ENCODE peak calls at places on chromosomes 16 and 17, in four cellular contexts. U, H, E and M are unnamed samples.

GRCh38 chr17:81161536-81161935 is 3.8 kb upstream of the PVALEF start:
- DNase-seq in U (no peak), H (no peak), E (no peak), M (no peak)

GRCh38 chr16:35557731-35558130 is 2098.3 kb downstream of the TP53TG3F start:
- DNase-seq in U (no peak), H (no peak), E (no peak), M (no peak)

GRCh38 chr16:1992475-1993292 is 2.9 kb downstream of the SYNGR3 start:
- DNase-seq in H (peak; percentile 47), E (no peak), U (no peak), M (no peak)

GRCh38 chr17:47099451-47099986 is 89.6 kb downstream of the CDC27 start:
- DNase-seq in U (no peak), E (no peak), H (no peak), M (no peak)

GRCh38 chr16:86528061-86528929 is 18.0 kb downstream of the FOXF1 start:
- DNase-seq in H (no peak), U (no peak), E (no peak), M (no peak)

GRCh38 chr16:24504467-24505345 is 34.7 kb upstream of the RBBP6 start:
- DNase-seq in H (peak; percentile 47), U (peak; percentile 72), E (no peak), M (peak; percentile 71)

GRCh38 chr17:50203589-50204345 is 2.3 kb upstream of the COL1A1 start:
- DNase-seq in U (no peak), E (no peak), H (no peak), M (no peak)

GRCh38 chr17:59914274-59914854 is 21.4 kb downstream of the RPS6KB1 start:
- DNase-seq in H (no peak), U (peak; percentile 70), E (no peak), M (no peak)

GRCh38 chr17:32331243-32332040 is 10.5 kb downstream of the C17orf75 start:
- DNase-seq in E (no peak), U (no peak), H (no peak), M (no peak)

GRCh38 chr16:8678068-8678927 is 3.9 kb downstream of the ABAT start:
- DNase-seq in E (no peak), U (peak; percentile 85), H (no peak), M (no peak)

GRCh38 chr17:13544292-13544691 is 57.4 kb downstream of the HS3ST3A1 start:
- DNase-seq in H (no peak), E (no peak), U (peak; percentile 87), M (no peak)

DNA sequence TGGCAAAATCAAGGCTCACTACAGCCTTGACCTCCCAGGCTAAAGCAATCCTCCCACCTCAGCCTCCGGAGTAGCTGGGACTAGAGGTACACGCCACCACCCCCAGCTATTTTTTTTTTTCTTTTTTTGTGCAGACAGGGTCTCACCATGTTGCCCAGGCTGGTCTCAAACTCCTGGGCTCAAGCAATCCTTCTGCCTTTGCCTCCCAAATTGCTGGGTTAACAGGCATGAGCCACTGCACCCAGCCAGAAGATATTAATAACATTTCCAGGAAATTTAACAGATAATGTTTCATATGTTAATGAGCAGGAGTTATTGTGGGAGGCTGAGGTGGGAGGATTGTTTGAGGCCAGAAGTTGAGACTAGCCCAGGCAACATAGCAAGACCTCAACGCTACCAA is 8.4 kb upstream of the SPG7 start:
- DNase-seq in H (no peak), E (no peak), U (no peak), M (no peak)
- TF ChIP-seq CTCF in H (no peak), E (no peak), U (no peak), M (no peak)

GRCh38 chr16:12096162-12096781 is 119.7 kb downstream of the SNX29 start:
- DNase-seq in E (no peak), H (no peak), U (peak; percentile 33), M (no peak)

GRCh38 chr16:12096828-12097522 is 120.4 kb downstream of the SNX29 start:
- DNase-seq in E (no peak), U (no peak), H (no peak), M (no peak)

GRCh38 chr16:12094537-12095265 is 118.2 kb downstream of the SNX29 start:
- DNase-seq in U (no peak), H (no peak), E (no peak), M (no peak)

GRCh38 chr16:12093902-12094301 is 117.4 kb downstream of the SNX29 start:
- DNase-seq in E (no peak), H (no peak), U (no peak), M (no peak)

GRCh38 chr16:12095275-12096161 is 119.0 kb downstream of the SNX29 start:
- DNase-seq in U (peak; percentile 58), E (no peak), H (peak; percentile 66), M (peak; percentile 76)
- TF ChIP-seq CTCF in U (peak; percentile 90), E (peak; percentile 89), H (peak; percentile 88), M (peak; percentile 94)

GRCh38 chr17:82281502-82282238 is 8.2 kb upstream of the CSNK1D start:
- DNase-seq in H (no peak), U (peak; percentile 97), E (no peak), M (peak; percentile 80)

GRCh38 chr17:82281076-82281475 is 7.6 kb upstream of the CSNK1D start:
- DNase-seq in U (no peak), H (no peak), E (no peak), M (no peak)

GRCh38 chr17:82283208-82283749 is 9.8 kb upstream of the CSNK1D start:
- DNase-seq in U (peak; percentile 84), H (no peak), E (no peak), M (peak; percentile 55)

GRCh38 chr17:82280537-82280936 is 7.0 kb upstream of the CSNK1D start:
- DNase-seq in E (no peak), H (no peak), U (no peak), M (no peak)

DNA sequence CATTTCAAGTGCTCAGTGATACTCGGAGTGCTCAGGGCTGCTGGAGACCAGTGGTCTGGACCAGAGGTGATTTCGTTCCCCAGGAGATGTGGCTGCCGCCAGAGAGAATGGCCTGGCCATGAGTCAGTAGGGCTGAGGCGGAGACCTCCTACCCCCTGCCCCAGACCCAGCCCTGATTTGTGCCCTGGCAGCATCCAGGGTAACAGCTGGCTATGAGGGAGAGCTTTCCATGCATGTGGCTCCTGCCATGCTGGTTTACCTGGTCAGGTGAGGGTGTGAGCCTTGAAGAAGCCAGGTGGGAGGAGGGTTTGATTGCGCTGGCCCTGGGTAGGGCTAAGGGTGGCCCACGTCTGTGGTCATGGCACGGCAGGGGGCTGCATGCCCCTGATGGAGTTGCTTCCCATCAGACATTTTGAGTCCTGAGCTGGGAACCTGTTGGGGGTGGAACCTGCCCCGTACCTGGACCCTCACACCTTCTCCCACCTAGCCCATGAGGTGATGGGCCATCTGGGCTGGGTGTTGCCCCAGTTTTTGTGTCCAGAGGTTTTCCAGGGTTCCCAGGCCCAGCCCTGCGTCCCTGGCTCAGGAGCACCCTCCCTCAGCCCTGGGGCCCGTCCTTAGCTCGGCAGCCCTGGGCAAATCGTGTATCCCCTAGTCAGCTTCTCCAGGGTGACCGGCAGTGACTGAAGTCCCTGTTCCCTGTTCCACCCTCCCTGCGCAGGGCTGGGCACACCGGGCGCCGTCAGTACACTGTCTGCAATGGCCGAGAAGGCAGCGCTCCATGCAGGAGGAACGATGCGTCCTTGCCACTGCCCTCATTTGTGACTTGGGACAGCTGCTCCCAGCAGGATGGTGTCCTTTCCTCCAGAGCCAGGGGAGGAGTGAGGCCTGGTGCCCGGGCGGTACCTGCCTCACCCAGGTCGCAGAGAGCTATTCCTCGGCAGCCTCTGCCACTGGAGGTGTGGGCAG is 9.0 kb upstream of the CSNK1D start:
- DNase-seq in E (no peak), U (peak; percentile 67), H (no peak), M (no peak)
- TF ChIP-seq CTCF in E (no peak), U (no peak), H (no peak), M (no peak)

DNA sequence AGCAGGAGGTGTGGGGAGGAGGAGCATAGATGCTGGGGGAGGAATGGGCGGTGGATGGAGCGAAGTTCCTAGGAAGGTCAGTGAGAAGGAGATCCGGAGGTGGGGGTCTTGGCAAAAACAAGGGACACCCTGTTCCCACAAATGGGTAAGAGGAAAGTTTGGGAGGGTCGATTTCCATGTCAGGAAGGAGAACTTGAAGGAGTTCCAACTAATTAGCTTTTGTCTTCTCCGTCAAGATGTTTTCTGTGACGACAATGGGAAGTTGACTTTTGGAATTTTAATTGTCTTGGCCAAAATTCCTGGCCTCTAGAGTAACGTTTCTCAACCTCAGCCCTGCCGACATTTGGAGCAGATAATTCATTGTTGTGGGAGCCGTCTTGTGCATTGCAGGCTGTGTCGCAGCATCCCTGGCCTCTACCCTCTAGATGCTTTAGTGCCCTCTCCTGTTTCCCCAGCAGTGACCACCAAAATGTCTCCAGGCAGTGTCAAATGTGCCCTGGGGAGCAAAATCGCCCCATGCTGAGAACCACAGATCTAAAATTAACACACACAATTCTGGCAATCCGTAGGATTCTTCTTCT is 97.1 kb downstream of the PITPNC1 start:
- DNase-seq in E (no peak), U (no peak), H (no peak), M (no peak)
- TF ChIP-seq CTCF in E (no peak), U (no peak), H (no peak), M (no peak)

GRCh38 chr17:65093930-65094329 is 37.4 kb upstream of the GNA13 start:
- DNase-seq in E (no peak), H (no peak), U (no peak), M (no peak)
- TF ChIP-seq CTCF in E (no peak), H (no peak), U (peak; percentile 46), M (no peak)

GRCh38 chr17:58534331-58534730 is 19.9 kb upstream of the MTMR4 start:
- DNase-seq in E (no peak), H (no peak), U (no peak), M (no peak)
- TF ChIP-seq CTCF in E (no peak), H (no peak), U (peak; percentile 27), M (no peak)

DNA sequence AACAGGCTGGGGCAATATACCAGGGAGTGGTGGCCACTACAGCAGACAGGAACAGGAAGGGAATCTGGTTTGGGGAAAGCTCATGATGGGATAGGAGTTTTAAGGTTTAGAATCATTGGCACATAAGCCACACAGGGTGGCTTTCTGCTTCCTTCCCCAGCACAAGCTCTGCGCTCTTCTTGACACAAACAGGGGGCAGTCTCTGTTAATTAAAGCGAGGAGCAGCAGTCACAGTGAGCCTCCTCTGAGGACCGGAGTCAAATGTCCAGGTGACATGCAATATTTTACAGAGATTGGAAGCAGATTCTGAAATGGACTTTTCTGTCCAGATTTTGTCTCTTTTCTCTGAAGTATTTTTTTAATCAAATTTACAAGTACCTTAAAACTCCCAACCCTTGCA is 2.8 kb upstream of the SHISA9 start:
- DNase-seq in U (no peak), H (no peak), E (no peak), M (no peak)
- TF ChIP-seq CTCF in U (no peak), H (no peak), E (no peak), M (no peak)

GRCh38 chr17:48113201-48113676 is 5.7 kb downstream of the SNX11 start:
- DNase-seq in H (no peak), U (no peak), E (no peak), M (no peak)
- TF ChIP-seq CTCF in H (no peak), U (no peak), E (no peak), M (no peak)